ENCODE peak calls at places on chromosome 9, in four cellular contexts. I, J, D and A are unnamed samples.

GRCh38 chr9:69200071-69200470 is 26.0 kb downstream of the TJP2 start:
- DNase-seq in I (no peak), J (no peak), D (no peak), A (no peak)

GRCh38 chr9:35226685-35227084 is 64.9 kb downstream of the UNC13B start:
- DNase-seq in I (no peak), J (peak), D (no peak), A (no peak)

GRCh38 chr9:136345281-136346156 is 18.0 kb downstream of the DNLZ start:
- DNase-seq in I (peak), J (no peak), D (no peak), A (no peak)

GRCh38 chr9:90966475-90967150 is 165.0 kb downstream of the SYK start:
- DNase-seq in I (no peak), J (no peak), D (peak), A (no peak)

GRCh38 chr9:110602281-110602680 is 22.7 kb upstream of the SVEP1 start:
- DNase-seq in I (no peak), J (no peak), D (no peak), A (no peak)

GRCh38 chr9:74147906-74148305 is 349.2 kb upstream of the RORB start:
- DNase-seq in I (no peak), J (no peak), D (no peak), A (no peak)

GRCh38 chr9:97531750-97532383 is 30.4 kb downstream of the TMOD1 start:
- DNase-seq in I (no peak), J (no peak), D (no peak), A (no peak)

GRCh38 chr9:35951736-35952135 is 6.2 kb downstream of the OR2S2 start:
- DNase-seq in I (no peak), J (no peak), D (no peak), A (no peak)

GRCh38 chr9:32161720-32162119 is 222.7 kb upstream of the ACO1 start:
- DNase-seq in I (no peak), J (no peak), D (no peak), A (no peak)

GRCh38 chr9:125989090-125989501 is 241.9 kb downstream of the PBX3 start:
- DNase-seq in I (no peak), J (no peak), D (no peak), A (no peak)

GRCh38 chr9:108606408-108606807 is 249.4 kb downstream of the ACTL7B start:
- DNase-seq in I (no peak), J (no peak), D (no peak), A (no peak)

GRCh38 chr9:12784461-12785250 is 9.8 kb downstream of the LURAP1L start:
- DNase-seq in I (no peak), J (no peak), D (no peak), A (no peak)

GRCh38 chr9:128409998-128410397 is 10.7 kb upstream of the CERCAM start:
- DNase-seq in I (no peak), J (no peak), D (no peak), A (no peak)

GRCh38 chr9:74775401-74775800 is 112.3 kb downstream of the TRPM6 start:
- DNase-seq in I (no peak), J (no peak), D (no peak), A (no peak)

GRCh38 chr9:80932947-80933346 is 756.4 kb downstream of the TLE1 start:
- DNase-seq in I (no peak), J (no peak), D (no peak), A (no peak)

GRCh38 chr9:33106827-33107621 is 30.6 kb upstream of the SMU1 start:
- DNase-seq in I (peak), J (no peak), D (no peak), A (no peak)

GRCh38 chr9:135345775-135346433 is 133.7 kb upstream of the PPP1R26 start:
- DNase-seq in I (no peak), J (no peak), D (no peak), A (no peak)

GRCh38 chr9:130407916-130408659 is 36.7 kb upstream of the ASS1 start:
- DNase-seq in I (no peak), J (no peak), D (no peak), A (no peak)

GRCh38 chr9:111992523-111992922 is 95.9 kb downstream of the UGCG start:
- DNase-seq in I (no peak), J (no peak), D (no peak), A (no peak)

GRCh38 chr9:123834218-123834906 is 95.6 kb downstream of the DENND1A start:
- DNase-seq in I (no peak), J (peak), D (no peak), A (no peak)